ENCODE peak calls at places on chromosome 15, in nine cellular contexts. One of them, this sample, is unnamed. For H3K27me3, the result is how much of the 10 kb centered on the place peaks cover.

GRCh38 chr15:66842710-66843441 is 140.8 kb downstream of the SMAD6 start:
- DNase-seq in SK-N-SH: peak
- DNase-seq in BJ: no peak
- DNase-seq in uterus: peak
- DNase-seq in tibial artery: peak
- DNase-seq in hepatocyte: peak
- DNase-seq in heart left ventricle: peak
- DNase-seq in HL-60: no peak
- DNase-seq in heart right ventricle: peak
- DNase-seq in this sample: no peak

GRCh38 chr15:40508216-40508615 is 37.4 kb downstream of the CHST14 start:
- DNase-seq in SK-N-SH: no peak
- DNase-seq in BJ: no peak
- DNase-seq in uterus: no peak
- DNase-seq in tibial artery: no peak
- DNase-seq in hepatocyte: no peak
- DNase-seq in heart left ventricle: no peak
- DNase-seq in HL-60: no peak
- DNase-seq in heart right ventricle: no peak
- DNase-seq in this sample: no peak

GRCh38 chr15:81288616-81289015 is 35.3 kb downstream of the STARD5 start:
- DNase-seq in SK-N-SH: no peak
- DNase-seq in BJ: no peak
- DNase-seq in uterus: no peak
- DNase-seq in tibial artery: no peak
- DNase-seq in hepatocyte: no peak
- DNase-seq in heart left ventricle: no peak
- DNase-seq in HL-60: no peak
- DNase-seq in heart right ventricle: no peak
- DNase-seq in this sample: no peak

GRCh38 chr15:64146885-64147681 is 4.4 kb upstream of the SNX22 start:
- DNase-seq in SK-N-SH: peak
- DNase-seq in BJ: no peak
- DNase-seq in uterus: no peak
- DNase-seq in tibial artery: no peak
- DNase-seq in hepatocyte: no peak
- DNase-seq in heart left ventricle: no peak
- DNase-seq in HL-60: no peak
- DNase-seq in heart right ventricle: no peak
- DNase-seq in this sample: no peak

GRCh38 chr15:73965094-73965729 is 26.9 kb downstream of the STOML1 start:
- DNase-seq in SK-N-SH: no peak
- DNase-seq in BJ: no peak
- DNase-seq in uterus: no peak
- DNase-seq in tibial artery: no peak
- DNase-seq in hepatocyte: no peak
- DNase-seq in heart left ventricle: no peak
- DNase-seq in HL-60: no peak
- DNase-seq in heart right ventricle: no peak
- DNase-seq in this sample: no peak

GRCh38 chr15:21260966-21261395 is 179.3 kb downstream of the POTEB3 start:
- DNase-seq in SK-N-SH: no peak
- DNase-seq in BJ: no peak
- DNase-seq in uterus: peak
- DNase-seq in tibial artery: no peak
- DNase-seq in hepatocyte: peak
- DNase-seq in heart left ventricle: peak
- DNase-seq in HL-60: no peak
- DNase-seq in heart right ventricle: no peak
- DNase-seq in this sample: no peak

GRCh38 chr15:68691667-68692066 is 112.9 kb downstream of the CORO2B start:
- DNase-seq in SK-N-SH: peak
- DNase-seq in BJ: no peak
- DNase-seq in uterus: no peak
- DNase-seq in tibial artery: no peak
- DNase-seq in hepatocyte: peak
- DNase-seq in heart left ventricle: no peak
- DNase-seq in HL-60: no peak
- DNase-seq in heart right ventricle: no peak
- DNase-seq in this sample: no peak

GRCh38 chr15:100112061-100112420 is 229.7 kb downstream of the ADAMTS17 start:
- DNase-seq in SK-N-SH: no peak
- DNase-seq in BJ: no peak
- DNase-seq in uterus: peak
- DNase-seq in tibial artery: no peak
- DNase-seq in hepatocyte: no peak
- DNase-seq in heart left ventricle: no peak
- DNase-seq in HL-60: no peak
- DNase-seq in heart right ventricle: no peak
- DNase-seq in this sample: no peak

GRCh38 chr15:84979651-84980050 is 2.0 kb upstream of the PDE8A start:
- DNase-seq in SK-N-SH: no peak
- DNase-seq in BJ: no peak
- DNase-seq in uterus: no peak
- DNase-seq in tibial artery: no peak
- DNase-seq in hepatocyte: peak
- DNase-seq in heart left ventricle: no peak
- DNase-seq in HL-60: no peak
- DNase-seq in heart right ventricle: no peak
- DNase-seq in this sample: no peak

GRCh38 chr15:84982301-84982920 is 755 bp downstream of the PDE8A start:
- DNase-seq in SK-N-SH: no peak
- DNase-seq in BJ: no peak
- DNase-seq in uterus: peak
- DNase-seq in tibial artery: peak
- DNase-seq in hepatocyte: peak
- DNase-seq in heart left ventricle: peak
- DNase-seq in HL-60: no peak
- DNase-seq in heart right ventricle: peak
- DNase-seq in this sample: no peak

GRCh38 chr15:84981711-84982300 is at the start of gene PDE8A:
- DNase-seq in SK-N-SH: peak
- DNase-seq in BJ: no peak
- DNase-seq in uterus: no peak
- DNase-seq in tibial artery: no peak
- DNase-seq in hepatocyte: peak
- DNase-seq in heart left ventricle: peak
- DNase-seq in HL-60: peak
- DNase-seq in heart right ventricle: peak
- DNase-seq in this sample: no peak

GRCh38 chr15:84980196-84981053 is 1.2 kb upstream of the PDE8A start:
- DNase-seq in SK-N-SH: peak
- DNase-seq in BJ: peak
- DNase-seq in uterus: peak
- DNase-seq in tibial artery: peak
- DNase-seq in hepatocyte: peak
- DNase-seq in heart left ventricle: peak
- DNase-seq in HL-60: peak
- DNase-seq in heart right ventricle: peak
- DNase-seq in this sample: no peak

DNA sequence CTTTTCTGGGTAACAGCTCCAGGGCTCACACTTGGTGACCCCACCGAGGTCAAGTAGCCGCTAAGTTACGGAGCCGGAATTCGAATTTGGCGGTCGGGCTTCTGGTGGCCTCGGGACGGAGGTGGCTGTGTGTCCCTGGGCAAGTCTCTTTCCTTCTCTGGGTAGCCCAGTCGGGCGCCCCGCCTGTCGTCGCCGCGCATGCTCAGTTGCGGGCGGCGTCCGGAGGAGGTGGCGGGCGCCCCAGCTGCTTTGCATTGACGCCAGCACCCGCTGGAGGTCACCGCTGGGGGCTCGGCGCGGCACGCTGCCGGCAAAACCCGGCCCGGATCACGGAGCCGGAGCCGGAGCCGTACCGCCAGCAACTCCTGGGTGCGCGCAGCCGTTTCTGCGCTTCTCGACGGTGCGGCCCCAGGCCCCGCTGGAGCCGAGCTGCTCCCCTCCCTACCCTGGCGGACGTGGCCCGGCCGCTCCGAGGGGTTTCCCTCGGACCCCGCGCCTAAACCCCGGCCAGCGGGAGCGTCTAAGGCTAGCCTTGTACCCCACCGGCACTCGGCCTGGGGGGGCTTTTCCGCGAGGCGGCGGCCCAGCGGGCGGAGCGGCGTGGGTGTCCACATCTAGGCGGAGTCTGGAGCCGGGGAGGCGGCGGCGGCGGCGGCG is 474 bp upstream of the PDE8A start:
- DNase-seq in SK-N-SH: peak
- DNase-seq in BJ: peak
- DNase-seq in uterus: peak
- DNase-seq in tibial artery: peak
- DNase-seq in hepatocyte: peak
- DNase-seq in heart left ventricle: peak
- DNase-seq in HL-60: peak
- DNase-seq in heart right ventricle: peak
- DNase-seq in this sample: peak
- TF ChIP-seq CTCF in SK-N-SH: no peak
- TF ChIP-seq CTCF in BJ: no peak
- TF ChIP-seq CTCF in uterus: peak
- TF ChIP-seq CTCF in tibial artery: peak
- TF ChIP-seq CTCF in hepatocyte: no peak
- TF ChIP-seq CTCF in heart left ventricle: peak
- TF ChIP-seq CTCF in HL-60: no peak
- TF ChIP-seq CTCF in heart right ventricle: peak
- TF ChIP-seq CTCF in this sample: no peak

GRCh38 chr15:96330450-96331140 is at the start of gene NR2F2:
- DNase-seq in SK-N-SH: peak
- DNase-seq in BJ: peak
- DNase-seq in uterus: peak
- DNase-seq in tibial artery: peak
- DNase-seq in hepatocyte: peak
- DNase-seq in heart left ventricle: peak
- DNase-seq in HL-60: peak
- DNase-seq in heart right ventricle: peak
- DNase-seq in this sample: peak

GRCh38 chr15:96331141-96331941 is 841 bp downstream of the NR2F2 start:
- DNase-seq in SK-N-SH: peak
- DNase-seq in BJ: no peak
- DNase-seq in uterus: peak
- DNase-seq in tibial artery: peak
- DNase-seq in hepatocyte: peak
- DNase-seq in heart left ventricle: no peak
- DNase-seq in HL-60: no peak
- DNase-seq in heart right ventricle: no peak
- DNase-seq in this sample: no peak

GRCh38 chr15:96332854-96333193 is 2.3 kb downstream of the NR2F2 start:
- DNase-seq in SK-N-SH: no peak
- DNase-seq in BJ: no peak
- DNase-seq in uterus: no peak
- DNase-seq in tibial artery: no peak
- DNase-seq in hepatocyte: no peak
- DNase-seq in heart left ventricle: no peak
- DNase-seq in HL-60: no peak
- DNase-seq in heart right ventricle: no peak
- DNase-seq in this sample: no peak

GRCh38 chr15:96333194-96334016 is 2.9 kb downstream of the NR2F2 start:
- DNase-seq in SK-N-SH: peak
- DNase-seq in BJ: no peak
- DNase-seq in uterus: peak
- DNase-seq in tibial artery: peak
- DNase-seq in hepatocyte: peak
- DNase-seq in heart left ventricle: no peak
- DNase-seq in HL-60: no peak
- DNase-seq in heart right ventricle: no peak
- DNase-seq in this sample: no peak

GRCh38 chr15:96331942-96332853 is 1.7 kb downstream of the NR2F2 start:
- DNase-seq in SK-N-SH: no peak
- DNase-seq in BJ: no peak
- DNase-seq in uterus: peak
- DNase-seq in tibial artery: peak
- DNase-seq in hepatocyte: peak
- DNase-seq in heart left ventricle: no peak
- DNase-seq in HL-60: no peak
- DNase-seq in heart right ventricle: no peak
- DNase-seq in this sample: no peak
- H3K4me3 ChIP-seq in SK-N-SH: peak
- H3K4me3 ChIP-seq in BJ: peak
- H3K4me3 ChIP-seq in uterus: peak
- H3K4me3 ChIP-seq in tibial artery: peak
- H3K4me3 ChIP-seq in hepatocyte: peak
- H3K4me3 ChIP-seq in heart left ventricle: peak
- H3K4me3 ChIP-seq in HL-60: peak
- H3K4me3 ChIP-seq in heart right ventricle: peak
- H3K4me3 ChIP-seq in this sample: peak

GRCh38 chr15:42375941-42376340 is 16.6 kb downstream of the CAPN3 start:
- DNase-seq in SK-N-SH: no peak
- DNase-seq in BJ: no peak
- DNase-seq in uterus: no peak
- DNase-seq in tibial artery: no peak
- DNase-seq in hepatocyte: no peak
- DNase-seq in heart left ventricle: no peak
- DNase-seq in HL-60: no peak
- DNase-seq in heart right ventricle: no peak
- DNase-seq in this sample: no peak

GRCh38 chr15:42374810-42375209 is 15.5 kb downstream of the CAPN3 start:
- DNase-seq in SK-N-SH: no peak
- DNase-seq in BJ: no peak
- DNase-seq in uterus: no peak
- DNase-seq in tibial artery: no peak
- DNase-seq in hepatocyte: no peak
- DNase-seq in heart left ventricle: no peak
- DNase-seq in HL-60: no peak
- DNase-seq in heart right ventricle: no peak
- DNase-seq in this sample: no peak

GRCh38 chr15:42373936-42374335 is 14.6 kb downstream of the CAPN3 start:
- DNase-seq in SK-N-SH: no peak
- DNase-seq in BJ: no peak
- DNase-seq in uterus: no peak
- DNase-seq in tibial artery: no peak
- DNase-seq in hepatocyte: no peak
- DNase-seq in heart left ventricle: no peak
- DNase-seq in HL-60: no peak
- DNase-seq in heart right ventricle: no peak
- DNase-seq in this sample: no peak

GRCh38 chr15:42373274-42373673 is 14.0 kb downstream of the CAPN3 start:
- DNase-seq in SK-N-SH: no peak
- DNase-seq in BJ: no peak
- DNase-seq in uterus: no peak
- DNase-seq in tibial artery: no peak
- DNase-seq in hepatocyte: no peak
- DNase-seq in heart left ventricle: peak
- DNase-seq in HL-60: no peak
- DNase-seq in heart right ventricle: peak
- DNase-seq in this sample: no peak

GRCh38 chr15:42375252-42375651 is 16.0 kb downstream of the CAPN3 start:
- DNase-seq in SK-N-SH: no peak
- DNase-seq in BJ: no peak
- DNase-seq in uterus: no peak
- DNase-seq in tibial artery: no peak
- DNase-seq in hepatocyte: no peak
- DNase-seq in heart left ventricle: no peak
- DNase-seq in HL-60: no peak
- DNase-seq in heart right ventricle: no peak
- DNase-seq in this sample: no peak
- H3K27me3 ChIP-seq in SK-N-SH: under half
- H3K27me3 ChIP-seq in BJ: under half
- H3K27me3 ChIP-seq in uterus: under half
- H3K27me3 ChIP-seq in tibial artery: under half
- H3K27me3 ChIP-seq in hepatocyte: under half
- H3K27me3 ChIP-seq in heart left ventricle: under half
- H3K27me3 ChIP-seq in HL-60: under half
- H3K27me3 ChIP-seq in heart right ventricle: under half
- H3K27me3 ChIP-seq in this sample: under half

DNA sequence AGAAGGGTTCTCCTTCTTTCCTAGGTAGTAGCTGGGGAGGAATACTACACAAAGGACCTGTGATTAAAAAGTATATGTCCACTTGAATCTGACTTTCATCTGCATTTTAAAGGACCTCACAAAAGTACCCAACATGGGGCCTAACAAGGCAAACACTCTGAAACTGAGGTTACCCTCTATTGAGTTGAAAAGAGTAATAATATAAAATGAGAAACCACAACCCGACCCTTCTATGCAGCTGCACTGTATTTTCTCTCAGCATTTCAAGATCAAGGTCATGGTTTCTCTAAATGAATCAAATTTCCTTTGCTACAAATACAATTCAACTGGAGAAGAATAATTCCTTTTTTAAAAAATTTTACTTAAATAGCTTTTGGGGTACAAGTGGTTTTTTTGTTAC is 106.3 kb downstream of the DMXL2 start:
- DNase-seq in SK-N-SH: no peak
- DNase-seq in BJ: no peak
- DNase-seq in uterus: no peak
- DNase-seq in tibial artery: no peak
- DNase-seq in hepatocyte: no peak
- DNase-seq in heart left ventricle: no peak
- DNase-seq in HL-60: no peak
- DNase-seq in heart right ventricle: no peak
- DNase-seq in this sample: no peak
- TF ChIP-seq CTCF in SK-N-SH: no peak
- TF ChIP-seq CTCF in BJ: no peak
- TF ChIP-seq CTCF in uterus: no peak
- TF ChIP-seq CTCF in tibial artery: no peak
- TF ChIP-seq CTCF in hepatocyte: no peak
- TF ChIP-seq CTCF in heart left ventricle: no peak
- TF ChIP-seq CTCF in HL-60: no peak
- TF ChIP-seq CTCF in heart right ventricle: no peak
- TF ChIP-seq CTCF in this sample: no peak

This sample was measured in kidney epithelial cell.